ENCODE peak calls at places on chromosomes 12 and 14, in seven cellular contexts. J is astrocyte, W is IMR-90, C is lung, M is sigmoid colon, V is tibial artery, G is colonic mucosa. D is an unnamed sample.

GRCh38 chr12:98213556-98213955 is 301.8 kb upstream of the TMPO start:
- DNase-seq in J (no peak), W (no peak), C (no peak), M (no peak), V (no peak), G (no peak), D (no peak)

GRCh38 chr12:26126340-26127284 is 1.8 kb upstream of the BHLHE41 start:
- DNase-seq in J (peak; percentile 77), W (peak; percentile 80), C (peak; percentile 78), M (peak; percentile 96), V (peak; percentile 95), G (peak; percentile 88), D (peak; percentile 74)

GRCh38 chr12:62767506-62767905 is 167.4 kb downstream of the PPM1H start:
- DNase-seq in J (peak; percentile 79), W (peak; percentile 37), C (no peak), M (no peak), V (no peak), G (no peak), D (peak; percentile 8)

GRCh38 chr12:3718100-3718499 is 34.8 kb downstream of the CRACR2A start:
- DNase-seq in J (no peak), W (no peak), C (peak; percentile 45), M (no peak), V (no peak), G (no peak), D (no peak)

GRCh38 chr12:52901715-52902541 is 2.9 kb downstream of the KRT8 start:
- DNase-seq in J (no peak), W (no peak), C (no peak), M (no peak), V (no peak), G (peak; percentile 54), D (no peak)

GRCh38 chr12:58575281-58575680 is 345.0 kb downstream of the LRIG3 start:
- DNase-seq in J (peak; percentile 54), W (peak; percentile 94), C (no peak), M (peak; percentile 73), V (no peak), G (peak; percentile 21), D (no peak)

GRCh38 chr14:68508581-68508980 is 284.3 kb downstream of the ZFP36L1 start:
- DNase-seq in J (no peak), W (no peak), C (no peak), M (no peak), V (no peak), G (no peak), D (no peak)

GRCh38 chr12:63151898-63152700 is 1.1 kb upstream of the AVPR1A start:
- DNase-seq in J (peak; percentile 16), W (peak; percentile 24), C (no peak), M (no peak), V (peak; percentile 68), G (peak; percentile 25), D (peak; percentile 45)

GRCh38 chr12:116864371-116865160 is 16.7 kb downstream of the HRK start:
- DNase-seq in J (peak; percentile 87), W (peak; percentile 87), C (no peak), M (no peak), V (peak; percentile 73), G (no peak), D (peak; percentile 67)

GRCh38 chr12:52876371-52876770 is 27.6 kb upstream of the KRT78 start:
- DNase-seq in J (no peak), W (no peak), C (no peak), M (no peak), V (no peak), G (peak; percentile 70), D (peak; percentile 77)

GRCh38 chr12:68798880-68799229 is 9.1 kb upstream of the MDM2 start:
- DNase-seq in J (no peak), W (no peak), C (no peak), M (no peak), V (no peak), G (no peak), D (no peak)

DNA sequence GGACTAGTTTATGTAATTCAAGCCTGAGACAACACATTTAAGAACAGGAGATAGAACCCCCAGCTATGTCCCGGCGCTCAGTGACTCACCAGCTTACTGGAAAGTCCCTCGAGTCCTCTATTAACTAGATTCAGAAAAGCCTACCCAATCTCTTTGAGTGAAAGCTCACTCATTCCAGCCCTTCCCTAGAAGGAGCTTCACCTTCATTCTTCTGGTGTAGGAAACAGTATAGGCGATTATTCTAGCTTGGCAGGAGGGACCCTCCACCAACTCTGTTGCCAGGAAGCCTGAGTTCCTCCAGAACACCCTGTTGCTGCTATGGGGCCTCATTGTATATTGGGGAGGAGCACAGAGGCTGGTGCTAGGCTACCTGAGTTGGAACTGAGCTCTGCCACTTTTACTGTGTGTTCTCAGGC is 57.2 kb upstream of the AEBP2 start:
- DNase-seq in J (peak; percentile 88), W (peak; percentile 93), C (no peak), M (peak; percentile 14), V (no peak), G (no peak), D (peak; percentile 53)
- H3K27ac ChIP-seq in J (peak overlapping the region; percentile 64), W (peak overlapping the region; percentile 54), C (no peak overlapping the region), M (no peak overlapping the region), V (no peak overlapping the region), G (no peak overlapping the region), D (no peak overlapping the region)

GRCh38 chr14:21229821-21230220 is 39.4 kb downstream of the HNRNPC start:
- DNase-seq in J (no peak), W (no peak), C (no peak), M (no peak), V (no peak), G (no peak), D (no peak)

GRCh38 chr14:21231020-21231652 is 38.1 kb downstream of the HNRNPC start:
- DNase-seq in J (no peak), W (no peak), C (no peak), M (no peak), V (no peak), G (no peak), D (no peak)

GRCh38 chr14:21234112-21234511 is 35.1 kb downstream of the HNRNPC start:
- DNase-seq in J (no peak), W (no peak), C (no peak), M (no peak), V (no peak), G (no peak), D (no peak)

GRCh38 chr14:21236948-21237797 is 32.1 kb downstream of the HNRNPC start:
- DNase-seq in J (no peak), W (no peak), C (no peak), M (no peak), V (no peak), G (no peak), D (no peak)

GRCh38 chr14:21233457-21234076 is 35.7 kb downstream of the HNRNPC start:
- DNase-seq in J (no peak), W (no peak), C (no peak), M (no peak), V (no peak), G (no peak), D (no peak)
- TF ChIP-seq CTCF in J (peak; percentile 13), W (no peak), C (no peak), M (no peak), V (no peak), G (no peak), D (no peak)

DNA sequence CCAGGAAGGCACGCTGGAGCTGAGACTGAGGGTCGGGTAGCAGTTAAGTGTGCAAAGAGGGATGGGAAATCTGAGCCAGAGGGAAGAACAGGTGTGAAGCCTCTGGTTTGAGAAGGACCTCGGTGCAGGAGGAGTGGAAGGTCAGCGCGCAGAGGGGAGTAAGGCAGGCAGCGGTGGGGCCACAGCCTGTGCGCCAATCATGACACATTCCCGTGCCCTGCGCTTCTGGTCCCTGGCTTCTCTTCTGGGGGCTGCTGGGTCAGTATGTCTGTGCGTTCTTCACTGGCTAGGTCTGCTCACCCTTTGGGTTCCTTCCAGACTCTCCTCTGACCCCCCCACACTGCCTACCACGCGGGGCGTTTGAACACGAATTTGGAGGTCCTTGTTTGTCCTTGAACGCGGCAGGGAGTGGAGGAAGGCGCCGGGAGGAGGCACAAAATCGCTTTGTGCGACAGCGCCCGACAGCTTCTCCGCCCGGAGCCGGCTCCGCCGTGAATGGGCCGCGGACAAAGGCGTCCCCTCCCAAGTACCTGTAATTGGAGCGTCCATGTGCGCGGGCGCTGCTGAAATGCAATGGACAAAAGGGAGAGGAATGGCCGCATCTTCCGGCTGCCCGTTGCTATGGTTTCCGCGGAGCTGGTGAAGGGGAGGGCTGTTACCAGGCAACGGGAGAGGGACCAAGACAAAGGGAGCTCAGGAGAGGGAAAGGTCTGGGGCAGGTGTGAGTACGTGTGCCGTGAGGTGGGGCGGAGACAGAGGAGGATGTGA is 207.2 kb upstream of the SRRM4 start:
- DNase-seq in J (no peak), W (no peak), C (no peak), M (no peak), V (no peak), G (no peak), D (no peak)
- H3K27ac ChIP-seq in J (no peak overlapping the region), W (no peak overlapping the region), C (no peak overlapping the region), M (no peak overlapping the region), V (no peak overlapping the region), G (no peak overlapping the region), D (no peak overlapping the region)

DNA sequence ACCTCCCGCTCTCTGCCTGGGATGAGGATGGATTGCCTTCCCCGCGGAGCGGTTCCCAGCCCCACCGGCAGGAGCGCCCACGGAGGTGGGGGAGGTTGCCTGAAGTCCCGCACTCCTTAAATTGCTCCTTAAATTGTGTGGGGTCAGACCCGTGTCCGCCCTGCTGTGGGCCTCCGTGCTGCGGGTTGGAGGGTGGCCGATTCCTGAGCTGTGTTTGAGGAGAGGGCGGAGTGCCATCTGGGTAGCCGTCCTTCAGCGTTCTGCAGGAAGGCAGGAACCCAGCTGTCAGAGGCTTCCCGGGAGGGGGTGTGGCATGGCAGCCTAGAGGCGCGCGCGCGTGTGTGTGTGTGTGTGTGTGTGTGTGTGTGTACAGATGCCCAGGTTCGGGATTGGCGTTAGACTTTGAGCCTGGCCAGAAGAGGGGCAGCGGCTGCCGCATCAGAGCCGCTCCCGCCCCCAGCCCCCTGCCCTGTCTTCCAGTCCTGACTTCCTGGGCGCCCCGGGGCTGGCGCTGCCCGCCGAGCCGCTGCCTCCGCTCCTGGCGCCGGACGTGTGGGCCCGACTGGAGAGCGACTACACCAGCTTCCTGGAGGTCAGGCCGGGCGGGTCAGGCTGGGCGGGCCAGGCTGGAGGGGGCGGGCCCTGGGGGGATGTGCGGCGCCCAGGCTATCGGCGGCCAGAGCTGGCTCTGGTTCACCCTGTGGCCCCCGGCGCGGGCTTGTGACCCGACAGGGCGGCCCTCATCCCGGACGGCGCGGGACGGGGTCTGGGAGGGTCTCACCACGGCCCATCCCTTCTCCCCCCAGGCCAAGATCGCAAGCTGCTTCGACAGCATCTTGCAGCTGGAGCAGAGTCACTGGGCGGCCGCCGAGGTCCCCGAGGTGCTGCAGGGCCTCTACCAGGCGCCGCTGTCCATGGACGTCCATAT is 9.2 kb downstream of the EXOC3L4 start:
- DNase-seq in J (no peak), W (peak; percentile 35), C (no peak), M (no peak), V (no peak), G (peak; percentile 87), D (peak; percentile 52)
- TF ChIP-seq CTCF in J (no peak), W (peak; percentile 8), C (no peak), M (no peak), V (no peak), G (no peak), D (no peak)